ENCODE peak calls at places on chromosomes 12 and 14, in five cellular contexts. V is neural progenitor cell, U is SK-N-SH, J is hepatocyte, W is IMR-90. L is an unnamed sample.

GRCh38 chr12:129544716-129545115 is 359.1 kb downstream of the TMEM132D start:
- DNase-seq in V (no peak), U (no peak), W (no peak), J (no peak), L (no peak)

GRCh38 chr12:89939468-89940215 is 231.0 kb upstream of the ATP2B1 start:
- DNase-seq in J (no peak), W (peak), V (no peak), U (no peak), L (no peak)

GRCh38 chr12:24025153-24025798 is 75.8 kb upstream of the SOX5 start:
- DNase-seq in V (peak), U (no peak), W (peak), J (no peak), L (no peak)

GRCh38 chr12:24425601-24425970 is 476.1 kb upstream of the SOX5 start:
- DNase-seq in J (peak), V (no peak), W (peak), U (no peak), L (no peak)

GRCh38 chr14:69268763-69269162 is 8.8 kb downstream of the GALNT16 start:
- DNase-seq in J (no peak), U (no peak), V (no peak), W (peak), L (no peak)

GRCh38 chr12:105399428-105400081 is 69.1 kb downstream of the C12orf75 start:
- DNase-seq in V (no peak), W (no peak), U (no peak), J (peak), L (no peak)

GRCh38 chr12:13099910-13100609 is 3.4 kb downstream of the GSG1 start:
- DNase-seq in U (no peak), V (no peak), W (no peak), J (no peak), L (no peak)

GRCh38 chr12:94710933-94711332 is 60.6 kb upstream of the TMCC3 start:
- DNase-seq in U (peak), J (no peak), W (peak), V (peak), L (peak)

GRCh38 chr14:54252072-54252730 is 144.6 kb upstream of the CDKN3 start:
- DNase-seq in V (no peak), W (peak), J (peak), U (no peak), L (peak)

GRCh38 chr14:77088219-77088618 is 9.8 kb upstream of the CIPC start:
- DNase-seq in V (peak), U (no peak), W (no peak), J (peak), L (peak)

GRCh38 chr12:127401005-127401404 is 866.0 kb upstream of the TMEM132C start:
- DNase-seq in U (no peak), V (no peak), J (no peak), W (peak), L (no peak)

GRCh38 chr12:52351196-52352059 is 15.9 kb downstream of the KRT85 start:
- DNase-seq in U (no peak), W (no peak), J (no peak), V (no peak), L (no peak)

GRCh38 chr12:88566430-88566829 is 13.8 kb downstream of the KITLG start:
- DNase-seq in J (peak), W (no peak), V (no peak), U (no peak), L (no peak)

GRCh38 chr14:100234511-100234910 is 4.4 kb upstream of the YY1 start:
- DNase-seq in U (no peak), W (no peak), V (no peak), J (no peak), L (no peak)

GRCh38 chr12:243381-243780 is 19.3 kb downstream of the SLC6A13 start:
- DNase-seq in U (no peak), V (no peak), W (no peak), J (no peak), L (no peak)

GRCh38 chr12:65637774-65638173 is 186.5 kb upstream of the HMGA2 start:
- DNase-seq in V (no peak), U (no peak), W (peak), J (no peak), L (no peak)

GRCh38 chr12:53952871-53953734 is 1.6 kb upstream of the HOXC12 start:
- DNase-seq in V (peak), U (no peak), W (no peak), J (no peak), L (peak)

GRCh38 chr14:92254786-92255185 is 68.2 kb upstream of the SLC24A4 start:
- DNase-seq in V (peak), W (peak), U (no peak), J (peak), L (peak)

GRCh38 chr14:89349196-89350008 is 67.6 kb downstream of the FOXN3 start:
- DNase-seq in W (no peak), V (peak), U (peak), J (peak), L (peak)

GRCh38 chr12:71755146-71755892 is 656 bp downstream of the RAB21 start:
- DNase-seq in U (peak), W (peak), J (peak), V (peak), L (peak)

GRCh38 chr14:68688872-68689371 is 103.9 kb downstream of the ZFP36L1 start:
- DNase-seq in U (peak), J (peak), V (peak), W (peak), L (no peak)

GRCh38 chr12:38838211-38838850 is 67.1 kb downstream of the CPNE8 start:
- DNase-seq in U (no peak), V (no peak), W (no peak), J (peak), L (no peak)

GRCh38 chr14:43900173-43900655 is 606.9 kb downstream of the FSCB start:
- DNase-seq in J (peak), U (no peak), W (no peak), V (no peak), L (no peak)

GRCh38 chr14:71720978-71721624 is 211.1 kb upstream of the RGS6 start:
- DNase-seq in J (peak), U (peak), V (peak), W (peak), L (peak)

GRCh38 chr14:68834816-68835215 is 41.9 kb upstream of the ZFP36L1 start:
- DNase-seq in V (no peak), W (no peak), J (no peak), U (no peak), L (no peak)

GRCh38 chr12:114751712-114752111 is 67.7 kb upstream of the TBX3 start:
- DNase-seq in J (no peak), V (no peak), U (no peak), W (no peak), L (peak)

GRCh38 chr12:98399532-98399931 is 115.9 kb upstream of the TMPO start:
- DNase-seq in U (no peak), W (peak), J (peak), V (peak), L (peak)

GRCh38 chr12:83575326-83575725 is 888.6 kb downstream of the TMTC2 start:
- DNase-seq in U (peak), J (no peak), V (no peak), W (no peak), L (no peak)

GRCh38 chr12:93597608-93598007 is 25.1 kb downstream of the SOCS2 start:
- DNase-seq in V (no peak), W (no peak), J (no peak), U (no peak), L (no peak)

GRCh38 chr14:58638231-58639205 is 756 bp downstream of the DACT1 start:
- DNase-seq in U (peak), J (peak), W (peak), V (peak), L (peak)

GRCh38 chr14:99363051-99363450 is 91.1 kb upstream of the BCL11B start:
- DNase-seq in V (no peak), J (no peak), W (no peak), U (no peak), L (no peak)

GRCh38 chr14:69027242-69027913 is 48.3 kb upstream of the ACTN1 start:
- DNase-seq in W (no peak), V (no peak), J (no peak), U (no peak), L (no peak)

GRCh38 chr14:71021347-71022014 is 114.2 kb downstream of the PCNX1 start:
- DNase-seq in V (no peak), J (no peak), W (peak), U (no peak), L (peak)

GRCh38 chr12:3311027-3311402 is 180.0 kb upstream of the PRMT8 start:
- DNase-seq in U (no peak), W (no peak), V (no peak), J (peak), L (no peak)

GRCh38 chr12:40382217-40382616 is 157.4 kb downstream of the LRRK2 start:
- DNase-seq in V (no peak), J (no peak), W (no peak), U (no peak), L (no peak)

GRCh38 chr12:121955258-121956040 is 37.1 kb downstream of the CFAP251 start:
- DNase-seq in W (peak), J (no peak), V (peak), U (peak), L (peak)

GRCh38 chr12:68222336-68222735 is 3.3 kb downstream of the IL26 start:
- DNase-seq in W (peak), V (no peak), J (no peak), U (no peak), L (peak)
- H3K4me2 ChIP-seq in W (peak), V (no peak), J (no peak), U (no peak), L (no peak)

GRCh38 chr12:123149828-123150272 is 1.0 kb downstream of the PITPNM2 start:
- DNase-seq in W (no peak), J (no peak), U (peak), V (peak), L (no peak)

GRCh38 chr12:123150804-123151678 is at the start of gene PITPNM2:
- DNase-seq in W (peak), U (peak), J (peak), V (peak), L (peak)

GRCh38 chr12:123151679-123152454 is 977 bp upstream of the PITPNM2 start:
- DNase-seq in V (peak), W (no peak), U (no peak), J (no peak), L (peak)

GRCh38 chr12:123149088-123149827 is 1.6 kb downstream of the PITPNM2 start:
- DNase-seq in J (peak), U (peak), W (no peak), V (no peak), L (no peak)

DNA sequence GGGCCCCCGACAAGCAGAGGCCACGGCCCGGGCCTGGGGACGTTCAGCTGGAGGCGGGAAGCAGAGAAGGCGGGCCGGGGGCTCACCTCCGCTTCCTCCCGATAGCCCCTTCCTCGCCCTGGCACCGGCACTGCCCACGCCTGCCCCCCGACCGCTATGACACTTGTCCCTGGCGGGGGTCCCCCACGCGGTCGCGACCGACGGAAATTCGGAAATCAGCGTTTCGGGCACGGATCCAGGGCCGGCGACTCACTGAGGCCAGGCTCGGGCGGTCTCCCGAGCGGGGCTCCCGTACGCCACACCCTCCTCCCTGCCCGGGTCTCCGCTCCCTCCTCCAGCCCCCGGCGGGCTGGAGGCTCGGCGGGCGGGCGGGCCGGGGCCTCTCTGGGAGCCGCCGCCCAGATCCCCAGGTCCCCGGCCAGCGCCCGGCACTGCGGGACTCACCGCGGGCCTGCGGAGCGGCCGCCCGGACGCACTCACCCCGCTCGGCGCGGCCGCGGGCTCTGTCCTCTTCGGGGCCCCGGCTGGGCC is 552 bp downstream of the PITPNM2 start:
- DNase-seq in U (peak), V (peak), J (no peak), W (no peak), L (no peak)
- H3K4me3 ChIP-seq in U (peak), V (peak), J (peak), W (peak), L (peak)

DNA sequence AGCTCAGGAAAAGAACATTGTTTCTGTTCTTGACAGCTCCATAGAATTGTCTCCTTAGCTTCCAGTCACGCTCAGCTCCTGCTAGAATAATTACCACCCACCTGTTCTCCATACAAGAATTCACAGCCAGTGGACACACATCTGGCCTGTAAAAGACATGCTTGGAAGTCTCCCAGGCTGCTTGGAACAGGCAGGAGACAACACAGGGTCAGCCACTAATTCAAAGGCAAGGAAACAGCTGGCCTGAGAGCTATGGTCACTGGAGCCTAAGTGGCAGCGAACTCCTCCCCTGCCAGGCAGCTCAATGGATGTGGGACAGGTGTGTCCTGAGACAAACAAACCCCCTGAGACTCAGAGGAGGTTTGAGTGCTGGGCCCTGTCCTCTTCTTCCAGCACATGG is 22.9 kb upstream of the LTBP2 start:
- DNase-seq in V (peak), W (no peak), U (no peak), J (no peak), L (no peak)
- H3K4me2 ChIP-seq in V (no peak), W (no peak), U (no peak), J (no peak), L (no peak)

DNA sequence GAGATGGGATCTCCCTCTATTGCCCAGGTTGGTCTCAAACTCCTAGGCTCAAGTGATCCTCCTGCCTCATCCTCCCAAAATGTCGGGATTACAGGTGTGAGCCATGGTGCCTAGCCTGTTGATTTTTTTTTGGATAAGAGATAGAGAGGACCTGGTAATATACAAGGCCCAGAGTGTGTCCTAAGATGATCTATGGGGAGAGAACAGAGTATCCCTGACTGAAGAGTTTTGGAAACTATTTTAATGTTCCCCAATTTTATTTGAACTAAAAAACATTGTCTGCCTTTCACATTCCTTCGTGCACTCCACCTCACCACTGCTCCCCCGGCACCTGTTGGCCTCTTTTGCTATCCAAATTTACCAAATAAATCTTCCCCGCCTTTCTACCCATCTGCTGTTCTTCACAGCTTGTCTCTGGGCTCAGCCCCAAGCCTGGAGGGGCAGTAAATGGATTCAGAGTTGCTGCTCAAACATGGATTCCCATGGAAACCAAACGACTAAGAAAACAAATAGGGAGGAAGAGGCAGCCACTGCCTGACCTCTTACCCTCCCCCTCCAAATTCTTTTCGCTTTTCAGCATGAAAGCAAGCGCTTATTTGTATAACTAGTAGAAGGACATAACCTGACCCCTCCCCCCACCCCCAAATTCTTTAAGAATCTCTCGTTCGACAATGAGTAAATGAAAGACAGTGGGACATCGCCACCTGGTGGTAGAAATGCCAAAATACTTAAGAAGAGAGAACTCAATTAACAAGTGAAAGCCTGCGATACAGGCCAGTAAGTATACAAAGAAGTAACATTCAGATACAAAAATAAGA is 22.6 kb downstream of the OR10G3 start:
- DNase-seq in W (peak), J (peak), V (peak), U (peak), L (peak)
- H3K4me3 ChIP-seq in W (peak), J (no peak), V (peak), U (peak), L (no peak)